ENCODE peak calls at places on chromosomes 5 and 9, in four cellular contexts. One of them, this sample, is unnamed.

GRCh38 chr5:76544268-76544926 is 78.8 kb downstream of the F2RL2 start:
- DNase-seq in K562: peak
- DNase-seq in GM12878: peak
- DNase-seq in SK-N-SH: peak
- DNase-seq in this sample: no peak

GRCh38 chr9:114505187-114506081 is at the start of gene WHRN:
- DNase-seq in K562: peak
- DNase-seq in GM12878: no peak
- DNase-seq in SK-N-SH: peak
- DNase-seq in this sample: peak

GRCh38 chr5:157252741-157253465 is 13.0 kb upstream of the CYFIP2 start:
- DNase-seq in SK-N-SH: peak
- DNase-seq in GM12878: peak
- DNase-seq in K562: no peak
- DNase-seq in this sample: no peak

GRCh38 chr5:150762216-150762615 is 3.4 kb upstream of the DCTN4 start:
- DNase-seq in GM12878: no peak
- DNase-seq in SK-N-SH: no peak
- DNase-seq in K562: no peak
- DNase-seq in this sample: no peak

GRCh38 chr5:150562832-150563231 is 54.9 kb downstream of the NDST1 start:
- DNase-seq in K562: no peak
- DNase-seq in SK-N-SH: no peak
- DNase-seq in GM12878: peak
- DNase-seq in this sample: no peak

GRCh38 chr5:159316519-159317383 is 13.5 kb downstream of the IL12B start:
- DNase-seq in GM12878: no peak
- DNase-seq in K562: peak
- DNase-seq in SK-N-SH: peak
- DNase-seq in this sample: no peak

GRCh38 chr5:976849-977751 is 31.5 kb upstream of the NKD2 start:
- DNase-seq in GM12878: no peak
- DNase-seq in K562: no peak
- DNase-seq in SK-N-SH: no peak
- DNase-seq in this sample: no peak

GRCh38 chr5:88687253-88687955 is 195.6 kb downstream of the MEF2C start:
- DNase-seq in K562: no peak
- DNase-seq in SK-N-SH: no peak
- DNase-seq in GM12878: no peak
- DNase-seq in this sample: no peak

GRCh38 chr5:180830253-180831138 is 27.9 kb upstream of the MGAT1 start:
- DNase-seq in GM12878: no peak
- DNase-seq in SK-N-SH: peak
- DNase-seq in K562: peak
- DNase-seq in this sample: peak

GRCh38 chr5:151053796-151054490 is 26.9 kb downstream of the TNIP1 start:
- DNase-seq in K562: no peak
- DNase-seq in GM12878: no peak
- DNase-seq in SK-N-SH: no peak
- DNase-seq in this sample: no peak

GRCh38 chr9:130421802-130422276 is 22.9 kb upstream of the ASS1 start:
- DNase-seq in GM12878: no peak
- DNase-seq in K562: no peak
- DNase-seq in SK-N-SH: peak
- DNase-seq in this sample: peak

GRCh38 chr9:114140850-114141249 is 14.5 kb upstream of the COL27A1 start:
- DNase-seq in GM12878: no peak
- DNase-seq in K562: no peak
- DNase-seq in SK-N-SH: no peak
- DNase-seq in this sample: no peak

GRCh38 chr9:116377179-116377790 is 223.7 kb downstream of the PAPPA start:
- DNase-seq in K562: no peak
- DNase-seq in SK-N-SH: no peak
- DNase-seq in GM12878: no peak
- DNase-seq in this sample: no peak

GRCh38 chr9:101098392-101098791 is 69.9 kb downstream of the PLPPR1 start:
- DNase-seq in SK-N-SH: no peak
- DNase-seq in GM12878: no peak
- DNase-seq in K562: no peak
- DNase-seq in this sample: no peak

GRCh38 chr9:113633782-113634596 is 170.5 kb downstream of the RGS3 start:
- DNase-seq in K562: no peak
- DNase-seq in SK-N-SH: no peak
- DNase-seq in GM12878: no peak
- DNase-seq in this sample: no peak

GRCh38 chr5:34915856-34916192 is 313 bp downstream of the BRIX1 start:
- DNase-seq in SK-N-SH: no peak
- DNase-seq in GM12878: no peak
- DNase-seq in K562: no peak
- DNase-seq in this sample: no peak

GRCh38 chr9:22228542-22228941 is 218.1 kb upstream of the DMRTA1 start:
- DNase-seq in K562: no peak
- DNase-seq in SK-N-SH: no peak
- DNase-seq in GM12878: no peak
- DNase-seq in this sample: no peak

GRCh38 chr5:174418809-174419522 is 305.4 kb upstream of the MSX2 start:
- DNase-seq in K562: no peak
- DNase-seq in SK-N-SH: peak
- DNase-seq in GM12878: no peak
- DNase-seq in this sample: peak

GRCh38 chr5:150254363-150255154 is 35.0 kb downstream of the CAMK2A start:
- DNase-seq in K562: no peak
- DNase-seq in SK-N-SH: no peak
- DNase-seq in GM12878: no peak
- DNase-seq in this sample: no peak

GRCh38 chr5:32504923-32505596 is 60.5 kb upstream of the ZFR start:
- DNase-seq in SK-N-SH: peak
- DNase-seq in GM12878: no peak
- DNase-seq in K562: peak
- DNase-seq in this sample: no peak

GRCh38 chr9:69571032-69571431 is 101.1 kb downstream of the APBA1 start:
- DNase-seq in GM12878: no peak
- DNase-seq in SK-N-SH: no peak
- DNase-seq in K562: no peak
- DNase-seq in this sample: no peak

GRCh38 chr5:179765400-179765799 is 28.4 kb upstream of the LTC4S start:
- DNase-seq in GM12878: no peak
- DNase-seq in K562: no peak
- DNase-seq in SK-N-SH: peak
- DNase-seq in this sample: no peak

GRCh38 chr5:174309131-174309845 is 263.8 kb downstream of the NSG2 start:
- DNase-seq in GM12878: no peak
- DNase-seq in SK-N-SH: no peak
- DNase-seq in K562: no peak
- DNase-seq in this sample: no peak

GRCh38 chr5:162282191-162282590 is 214.6 kb downstream of the GABRG2 start:
- DNase-seq in GM12878: no peak
- DNase-seq in K562: no peak
- DNase-seq in SK-N-SH: no peak
- DNase-seq in this sample: no peak

GRCh38 chr9:9552665-9553064 is 1060.1 kb downstream of the PTPRD start:
- DNase-seq in SK-N-SH: no peak
- DNase-seq in GM12878: no peak
- DNase-seq in K562: no peak
- DNase-seq in this sample: no peak

GRCh38 chr9:126131066-126132010 is 195.3 kb upstream of the MVB12B start:
- DNase-seq in GM12878: no peak
- DNase-seq in K562: no peak
- DNase-seq in SK-N-SH: peak
- DNase-seq in this sample: no peak

GRCh38 chr5:107840592-107840991 is 169.9 kb upstream of the EFNA5 start:
- DNase-seq in GM12878: no peak
- DNase-seq in K562: no peak
- DNase-seq in SK-N-SH: peak
- DNase-seq in this sample: no peak

GRCh38 chr9:83526901-83527300 is 11.3 kb downstream of the FRMD3 start:
- DNase-seq in SK-N-SH: no peak
- DNase-seq in K562: no peak
- DNase-seq in GM12878: no peak
- DNase-seq in this sample: no peak
- TF ChIP-seq RAD21 in SK-N-SH: no peak
- TF ChIP-seq RAD21 in K562: no peak
- TF ChIP-seq RAD21 in GM12878: no peak
- TF ChIP-seq RAD21 in this sample: no peak

GRCh38 chr5:135112008-135112670 is 78.1 kb upstream of the PITX1 start:
- DNase-seq in SK-N-SH: no peak
- DNase-seq in K562: no peak
- DNase-seq in GM12878: no peak
- DNase-seq in this sample: no peak
- TF ChIP-seq NRF1 in SK-N-SH: no peak
- TF ChIP-seq NRF1 in K562: no peak
- TF ChIP-seq NRF1 in GM12878: no peak
- TF ChIP-seq NRF1 in this sample: no peak

DNA sequence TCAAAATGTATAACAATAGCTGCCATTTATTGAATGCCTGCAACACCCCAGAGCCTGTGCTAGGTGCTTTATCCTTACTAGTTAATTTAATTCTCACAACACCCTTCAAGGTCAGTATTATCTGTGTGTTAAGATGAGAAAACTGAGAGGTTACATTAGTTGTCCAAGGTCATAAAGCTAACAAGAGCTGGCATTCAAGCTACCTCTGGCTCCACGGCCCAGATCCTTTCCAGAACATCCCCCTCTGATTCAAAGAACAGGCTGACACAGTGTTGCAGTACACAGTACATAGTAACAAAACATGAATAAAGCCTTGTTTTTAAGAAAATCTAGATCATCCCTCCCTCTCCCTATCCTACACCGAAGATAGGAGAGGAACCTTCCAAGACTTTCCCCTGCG is 9.4 kb upstream of the FRMPD1 start:
- DNase-seq in GM12878: no peak
- DNase-seq in SK-N-SH: no peak
- DNase-seq in K562: no peak
- DNase-seq in this sample: no peak
- TF ChIP-seq RAD21 in GM12878: no peak
- TF ChIP-seq RAD21 in SK-N-SH: no peak
- TF ChIP-seq RAD21 in K562: no peak
- TF ChIP-seq RAD21 in this sample: no peak

GRCh38 chr5:132176543-132176945 is 51.1 kb downstream of the P4HA2 start:
- DNase-seq in K562: no peak
- DNase-seq in GM12878: no peak
- DNase-seq in SK-N-SH: no peak
- DNase-seq in this sample: no peak
- TF ChIP-seq NRF1 in K562: no peak
- TF ChIP-seq NRF1 in GM12878: no peak
- TF ChIP-seq NRF1 in SK-N-SH: no peak
- TF ChIP-seq NRF1 in this sample: no peak

DNA sequence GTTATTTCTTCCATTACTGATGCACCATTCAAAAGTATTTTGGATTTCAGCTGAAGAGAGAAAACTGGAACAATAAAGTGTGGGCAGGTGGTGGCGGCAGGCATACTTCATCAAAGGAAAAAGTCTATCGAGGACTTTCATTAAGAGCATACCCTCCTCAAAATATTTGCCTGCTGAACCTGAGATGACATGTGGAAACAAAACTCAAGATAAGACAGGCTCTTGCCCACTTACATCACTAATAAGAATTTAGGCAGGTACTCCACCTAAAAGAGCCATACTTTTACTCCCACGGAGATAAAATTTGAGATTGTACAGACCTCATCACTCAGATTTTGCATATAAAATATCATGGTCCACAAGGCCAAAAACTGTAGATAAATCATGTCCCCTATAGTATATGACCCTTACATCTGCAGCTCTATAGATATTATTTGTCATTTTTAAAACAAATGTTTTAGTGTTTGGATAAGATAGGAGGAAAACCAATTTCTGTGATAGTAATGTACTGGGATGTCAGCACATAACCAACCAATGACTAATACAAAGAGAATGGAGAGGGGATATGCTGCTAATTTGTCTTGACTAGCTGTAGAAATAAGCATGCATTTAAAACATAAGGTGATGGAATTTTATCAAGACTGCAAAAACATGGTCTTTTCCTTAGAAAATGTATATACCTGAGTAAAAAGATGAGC is 730.6 kb upstream of the ZNF608 start:
- DNase-seq in GM12878: no peak
- DNase-seq in SK-N-SH: no peak
- DNase-seq in K562: no peak
- DNase-seq in this sample: no peak
- TF ChIP-seq RAD21 in GM12878: no peak
- TF ChIP-seq RAD21 in SK-N-SH: no peak
- TF ChIP-seq RAD21 in K562: no peak
- TF ChIP-seq RAD21 in this sample: no peak

GRCh38 chr5:10635257-10635860 is 71.5 kb downstream of the ANKRD33B start:
- DNase-seq in SK-N-SH: no peak
- DNase-seq in K562: no peak
- DNase-seq in GM12878: peak
- DNase-seq in this sample: peak
- TF ChIP-seq NRF1 in SK-N-SH: no peak
- TF ChIP-seq NRF1 in K562: no peak
- TF ChIP-seq NRF1 in GM12878: no peak
- TF ChIP-seq NRF1 in this sample: no peak

DNA sequence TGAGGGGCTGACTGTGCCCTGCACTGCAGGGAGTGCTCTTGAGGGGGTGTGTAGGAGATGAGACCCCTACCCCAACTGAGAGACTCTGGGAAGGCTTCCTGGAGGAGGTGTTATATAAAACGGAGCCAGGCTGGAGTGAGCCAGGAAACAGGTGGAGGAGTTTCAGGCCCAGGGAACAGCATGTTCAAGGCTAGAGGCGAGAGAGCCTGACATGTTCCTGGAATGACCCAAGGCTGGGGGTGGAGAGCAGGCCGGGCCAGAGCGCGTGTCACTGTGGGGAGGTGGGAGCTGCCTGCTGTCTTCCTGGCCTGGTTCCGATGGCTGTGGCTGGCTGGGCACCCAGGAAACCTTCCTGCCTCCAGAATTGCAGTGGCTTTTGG is 48.7 kb downstream of the RXRA start:
- DNase-seq in SK-N-SH: no peak
- DNase-seq in K562: no peak
- DNase-seq in GM12878: no peak
- DNase-seq in this sample: no peak
- TF ChIP-seq RAD21 in SK-N-SH: no peak
- TF ChIP-seq RAD21 in K562: no peak
- TF ChIP-seq RAD21 in GM12878: no peak
- TF ChIP-seq RAD21 in this sample: no peak